ENCODE peak calls at places on chromosomes 6 and 20, in nine cellular contexts. B is CD8-positive, alpha-beta T cell; S is neuronal stem cell; F is esophagus muscularis mucosa; V is endothelial cell of umbilical vein; Z is HCT116; O is heart left ventricle; I is spleen; P is cardiac fibroblast. U is an unnamed sample.

GRCh38 chr6:170464524-170464979 is 88.6 kb downstream of the PSMB1 start:
- DNase-seq in I (peak; percentile 47), O (no peak), V (no peak), P (no peak), S (no peak), Z (no peak), B (peak; percentile 26), F (no peak), U (no peak)

GRCh38 chr6:123338394-123338793 is 298.4 kb downstream of the TRDN start:
- DNase-seq in F (no peak), Z (no peak), O (no peak), I (no peak), P (no peak), V (no peak), S (no peak), B (no peak), U (no peak)

GRCh38 chr6:30149234-30149633 is 11.8 kb downstream of the TRIM10 start:
- DNase-seq in P (no peak), I (no peak), O (no peak), Z (no peak), B (no peak), F (peak; percentile 64), S (no peak), V (no peak), U (no peak)

GRCh38 chr20:40393680-40394079 is 295.4 kb downstream of the MAFB start:
- DNase-seq in I (no peak), Z (no peak), O (no peak), F (no peak), V (no peak), P (no peak), B (no peak), S (no peak), U (no peak)

GRCh38 chr20:5181955-5182354 is 55.1 kb downstream of the CDS2 start:
- DNase-seq in F (no peak), Z (no peak), S (no peak), V (peak; percentile 36), O (no peak), P (peak; percentile 77), B (no peak), I (no peak), U (no peak)

GRCh38 chr6:169386431-169387057 is 132.9 kb upstream of the THBS2 start:
- DNase-seq in V (no peak), F (peak; percentile 83), P (no peak), B (no peak), O (no peak), Z (no peak), S (no peak), I (no peak), U (no peak)

GRCh38 chr20:13041574-13042457 is 33.0 kb downstream of the SPTLC3 start:
- DNase-seq in B (no peak), O (no peak), I (no peak), F (no peak), Z (no peak), S (no peak), V (no peak), P (peak; percentile 62), U (no peak)

GRCh38 chr20:2246081-2246491 is 49.7 kb upstream of the TGM3 start:
- DNase-seq in V (no peak), P (no peak), Z (no peak), B (no peak), S (peak; percentile 61), I (no peak), F (no peak), O (no peak), U (no peak)

GRCh38 chr6:115360602-115361325 is 699.9 kb downstream of the FRK start:
- DNase-seq in P (no peak), F (no peak), Z (no peak), B (no peak), O (no peak), S (no peak), V (no peak), I (no peak), U (no peak)

GRCh38 chr6:31465718-31466117 is 32.2 kb upstream of the MICB start:
- DNase-seq in I (no peak), V (no peak), S (no peak), B (no peak), F (no peak), Z (no peak), P (no peak), O (no peak), U (no peak)

GRCh38 chr6:139846538-139847321 is 472.3 kb upstream of the CITED2 start:
- DNase-seq in I (no peak), B (no peak), O (peak; percentile 52), P (no peak), S (no peak), Z (no peak), V (no peak), F (no peak), U (no peak)

GRCh38 chr6:29826271-29826670 is 1.4 kb upstream of the HLA-G start:
- DNase-seq in Z (no peak), I (no peak), B (no peak), O (no peak), P (peak; percentile 15), S (no peak), F (no peak), V (no peak), U (no peak)

GRCh38 chr20:3606021-3606420 is 57.2 kb downstream of the GFRA4 start:
- DNase-seq in Z (no peak), O (no peak), S (no peak), I (no peak), F (peak; percentile 14), V (no peak), P (peak; percentile 36), B (no peak), U (no peak)

GRCh38 chr6:47964994-47965393 is 146.0 kb downstream of the PTCHD4 start:
- DNase-seq in B (no peak), Z (no peak), I (no peak), O (no peak), V (no peak), S (no peak), F (no peak), P (no peak), U (no peak)

GRCh38 chr6:37669306-37669705 is 28.4 kb downstream of the MDGA1 start:
- DNase-seq in O (no peak), F (no peak), S (no peak), P (no peak), B (no peak), I (no peak), V (no peak), Z (no peak), U (no peak)

GRCh38 chr6:108739496-108740330 is 108.5 kb upstream of the ARMC2 start:
- DNase-seq in F (no peak), P (peak; percentile 50), I (no peak), S (no peak), V (peak; percentile 64), Z (no peak), O (no peak), B (no peak), U (peak; percentile 94)

GRCh38 chr6:144150673-144151009 is 324 bp downstream of the STX11 start:
- DNase-seq in V (peak; percentile 56), F (no peak), B (peak; percentile 29), S (peak; percentile 27), Z (peak; percentile 41), O (peak; percentile 42), P (peak; percentile 32), I (peak; percentile 85), U (no peak)

GRCh38 chr20:63895202-63895885 is 418 bp downstream of the DNAJC5 start:
- DNase-seq in I (peak; percentile 86), S (no peak), P (no peak), O (no peak), Z (no peak), F (no peak), B (no peak), V (no peak), U (no peak)

GRCh38 chr6:112225691-112226090 is 28.7 kb downstream of the LAMA4 start:
- DNase-seq in B (no peak), F (no peak), P (peak; percentile 50), V (no peak), S (no peak), O (no peak), I (no peak), Z (no peak), U (no peak)

GRCh38 chr6:158057213-158057987 is 75.7 kb downstream of the SYNJ2 start:
- DNase-seq in B (no peak), S (no peak), V (peak; percentile 92), I (no peak), O (no peak), P (peak; percentile 98), F (no peak), Z (peak; percentile 90), U (peak; percentile 90)

GRCh38 chr6:39992861-39993622 is 58.8 kb upstream of the MOCS1 start:
- DNase-seq in I (no peak), Z (no peak), F (no peak), S (no peak), O (no peak), B (no peak), V (no peak), P (no peak), U (no peak)

GRCh38 chr6:84663866-84664265 is 100.5 kb downstream of the TBX18 start:
- DNase-seq in B (no peak), V (no peak), F (no peak), S (no peak), O (no peak), Z (no peak), I (no peak), P (no peak), U (no peak)
- H3K4me3 ChIP-seq in B (no peak overlapping the region), V (no peak overlapping the region), F (no peak overlapping the region), S (no peak overlapping the region), O (no peak overlapping the region), Z (no peak overlapping the region), I (no peak overlapping the region), P (no peak overlapping the region), U (no peak overlapping the region)

GRCh38 chr6:104943781-104944180 is 13.1 kb upstream of the LIN28B start:
- DNase-seq in F (no peak), S (no peak), V (peak; percentile 31), B (no peak), P (peak; percentile 40), I (no peak), O (no peak), Z (peak; percentile 2), U (no peak)
- H3K4me3 ChIP-seq in F (no peak overlapping the region), S (no peak overlapping the region), V (no peak overlapping the region), B (no peak overlapping the region), P (no peak overlapping the region), I (no peak overlapping the region), O (no peak overlapping the region), Z (no peak overlapping the region), U (no peak overlapping the region)

GRCh38 chr6:3260772-3261517 is 2.2 kb downstream of the PSMG4 start:
- DNase-seq in P (no peak), F (no peak), V (no peak), B (no peak), O (no peak), S (no peak), I (no peak), Z (no peak), U (no peak)
- H3K4me3 ChIP-seq in P (no peak overlapping the region), F (peak overlapping the region; percentile 14), V (no peak overlapping the region), B (no peak overlapping the region), O (peak overlapping the region; percentile 79), S (no peak overlapping the region), I (no peak overlapping the region), Z (peak overlapping the region; percentile 74), U (no peak overlapping the region)

GRCh38 chr20:32110727-32111126 is 1.2 kb downstream of the TM9SF4 start:
- DNase-seq in S (no peak), F (no peak), V (no peak), I (no peak), P (no peak), B (no peak), Z (no peak), O (no peak), U (no peak)
- H3K4me3 ChIP-seq in S (peak overlapping the region; percentile 94), F (peak overlapping the region; percentile 86), V (peak overlapping the region; percentile 25), I (no peak overlapping the region), P (peak overlapping the region; percentile 96), B (peak overlapping the region; percentile 65), Z (peak overlapping the region; percentile 90), O (peak overlapping the region; percentile 83), U (peak overlapping the region; percentile 74)

U was measured in PC-9.